ENCODE peak calls at places on chromosome 9, in six cellular contexts. F, S, Q, T, L and J are unnamed samples.

GRCh38 chr9:116895956-116896355 is 208.9 kb downstream of the TRIM32 start:
- DNase-seq in F (no peak), S (no peak), Q (no peak), T (no peak), L (no peak), J (no peak)

GRCh38 chr9:86353591-86354047 is 591 bp downstream of the TUT7 start:
- DNase-seq in F (peak), S (no peak), Q (no peak), T (no peak), L (no peak), J (no peak)

GRCh38 chr9:74887041-74887980 is at the start of gene TRPM6:
- DNase-seq in F (peak), S (peak), Q (peak), T (peak), L (peak), J (peak)

GRCh38 chr9:95516221-95516735 is 493 bp downstream of the PTCH1 start:
- DNase-seq in F (no peak), S (no peak), Q (peak), T (no peak), L (no peak), J (no peak)

GRCh38 chr9:130417602-130418001 is 27.2 kb upstream of the ASS1 start:
- DNase-seq in F (no peak), S (no peak), Q (no peak), T (peak), L (no peak), J (no peak)

GRCh38 chr9:114486205-114486963 is 18.9 kb downstream of the WHRN start:
- DNase-seq in F (no peak), S (peak), Q (peak), T (no peak), L (no peak), J (no peak)

GRCh38 chr9:95157491-95158151 is 159.9 kb downstream of the FANCC start:
- DNase-seq in F (peak), S (peak), Q (peak), T (no peak), L (peak), J (peak)

GRCh38 chr9:20948703-20949102 is 82.7 kb downstream of the HACD4 start:
- DNase-seq in F (no peak), S (no peak), Q (no peak), T (no peak), L (no peak), J (no peak)

GRCh38 chr9:84862786-84863185 is 193.3 kb downstream of the NTRK2 start:
- DNase-seq in F (peak), S (no peak), Q (peak), T (no peak), L (peak), J (peak)

GRCh38 chr9:98182889-98183599 is 9.4 kb downstream of the CORO2A start:
- DNase-seq in F (no peak), S (no peak), Q (no peak), T (peak), L (no peak), J (no peak)

GRCh38 chr9:110180713-110181434 is 27.1 kb downstream of the C9orf152 start:
- DNase-seq in F (no peak), S (peak), Q (peak), T (no peak), L (peak), J (peak)

GRCh38 chr9:34993502-34994428 is 4.2 kb downstream of the DNAJB5 start:
- DNase-seq in F (no peak), S (peak), Q (peak), T (no peak), L (no peak), J (peak)

GRCh38 chr9:134917431-134918373 is at the start of gene FCN1:
- DNase-seq in F (no peak), S (no peak), Q (no peak), T (no peak), L (no peak), J (no peak)

GRCh38 chr9:17531642-17532254 is 47.1 kb upstream of the SH3GL2 start:
- DNase-seq in F (no peak), S (peak), Q (peak), T (no peak), L (no peak), J (peak)

GRCh38 chr9:19689324-19690087 is 99.3 kb downstream of the SLC24A2 start:
- DNase-seq in F (no peak), S (peak), Q (no peak), T (no peak), L (no peak), J (peak)

GRCh38 chr9:114733814-114734213 is 51.8 kb upstream of the TEX48 start:
- DNase-seq in F (no peak), S (peak), Q (peak), T (no peak), L (no peak), J (no peak)

GRCh38 chr9:34957492-34958410 is at the start of gene PHF24:
- DNase-seq in F (no peak), S (no peak), Q (no peak), T (peak), L (no peak), J (no peak)

GRCh38 chr9:108271646-108272349 is 584.0 kb downstream of the ACTL7B start:
- DNase-seq in F (no peak), S (peak), Q (peak), T (no peak), L (peak), J (peak)

GRCh38 chr9:135220601-135221575 is 133.4 kb downstream of the OLFM1 start:
- DNase-seq in F (no peak), S (no peak), Q (no peak), T (peak), L (no peak), J (no peak)

GRCh38 chr9:101711330-101711941 is 27.0 kb downstream of the GRIN3A start:
- DNase-seq in F (no peak), S (no peak), Q (no peak), T (no peak), L (no peak), J (no peak)

GRCh38 chr9:134544388-134545212 is 97.0 kb upstream of the COL5A1 start:
- DNase-seq in F (peak), S (peak), Q (peak), T (peak), L (no peak), J (peak)

GRCh38 chr9:4359016-4359415 is 59.1 kb upstream of the GLIS3 start:
- DNase-seq in F (no peak), S (no peak), Q (no peak), T (no peak), L (no peak), J (no peak)

GRCh38 chr9:80097476-80097875 is 525.7 kb downstream of the TLE4 start:
- DNase-seq in F (no peak), S (no peak), Q (no peak), T (no peak), L (no peak), J (no peak)

GRCh38 chr9:73869261-73869660 is 627.9 kb upstream of the RORB start:
- DNase-seq in F (no peak), S (no peak), Q (peak), T (no peak), L (no peak), J (peak)

DNA sequence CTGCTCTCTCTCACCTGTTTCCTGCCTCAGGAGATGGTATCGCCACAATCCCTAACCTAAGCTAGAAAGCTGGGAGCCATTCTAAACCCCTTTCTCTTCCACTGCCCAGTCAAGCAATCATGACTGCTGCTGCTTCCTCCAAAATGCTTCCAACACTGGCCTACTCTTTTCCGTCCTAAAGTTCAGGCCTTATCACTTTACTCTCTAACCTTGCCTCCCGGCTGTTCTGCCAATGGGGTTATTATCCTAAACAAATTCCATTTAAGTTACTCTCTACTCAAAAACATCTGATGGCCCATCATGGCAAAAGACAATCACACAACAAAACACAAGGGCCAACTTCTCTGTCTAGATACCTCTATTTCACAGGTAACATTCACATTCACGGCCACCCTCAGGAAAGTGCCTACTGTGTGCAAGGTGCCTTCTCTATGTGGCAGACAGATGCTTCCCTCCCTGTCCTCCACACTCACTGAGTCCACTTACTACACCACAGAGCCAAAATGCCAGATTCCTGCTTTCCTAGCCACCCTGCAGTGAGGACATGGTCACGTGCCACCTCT is 168.0 kb downstream of the CDK5RAP2 start:
- DNase-seq in F (no peak), S (no peak), Q (no peak), T (no peak), L (no peak), J (no peak)
- H3K4me3 ChIP-seq in F (no peak), S (no peak), Q (no peak), T (no peak), L (no peak), J (no peak)

DNA sequence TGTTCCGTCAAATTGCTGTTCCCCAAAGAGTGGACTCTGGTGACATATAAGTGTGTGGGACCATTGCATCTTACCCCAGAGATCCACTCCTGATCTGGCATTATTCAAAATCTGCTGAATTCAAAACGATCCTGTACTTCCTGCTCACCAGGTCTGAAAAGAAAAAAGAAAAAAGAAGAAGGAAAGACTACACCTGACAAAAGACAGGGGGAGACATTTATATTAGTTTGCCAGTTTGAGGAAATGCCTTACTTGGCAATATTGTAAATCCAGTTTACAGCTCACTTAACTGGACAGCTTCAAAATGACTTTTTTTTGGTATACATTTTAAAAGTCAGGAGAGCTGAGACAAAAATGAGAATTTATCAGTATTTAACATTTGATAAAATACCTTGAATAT is 15.0 kb upstream of the GRHPR start:
- DNase-seq in F (no peak), S (no peak), Q (no peak), T (no peak), L (no peak), J (no peak)
- TF ChIP-seq CTCF in F (no peak), S (peak), Q (no peak), T (no peak), L (peak), J (peak)

DNA sequence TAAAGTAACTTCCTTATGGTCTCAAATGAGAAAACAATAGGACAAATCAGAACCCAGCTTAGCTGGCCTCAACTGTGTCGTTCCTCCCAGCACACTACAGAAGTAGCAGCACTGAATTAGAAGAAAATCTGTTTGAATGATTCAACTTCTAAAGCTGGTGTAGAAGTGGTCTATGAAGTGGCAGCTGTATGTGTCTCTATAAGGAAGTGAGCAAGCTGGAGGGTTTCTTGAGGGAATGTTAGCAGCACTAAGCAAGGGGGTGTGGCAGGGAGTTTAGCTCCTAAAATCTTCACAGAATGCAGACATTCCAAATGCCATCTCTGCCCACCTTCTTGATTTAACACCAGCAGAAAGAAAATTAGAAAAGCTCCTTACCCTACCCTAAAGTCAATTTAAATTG is 4.1 kb downstream of the KLF9 start:
- DNase-seq in F (no peak), S (peak), Q (peak), T (no peak), L (no peak), J (no peak)
- H3K4me3 ChIP-seq in F (peak), S (peak), Q (peak), T (peak), L (peak), J (peak)

GRCh38 chr9:128218518-128219389 is 15.6 kb downstream of the DNM1 start:
- DNase-seq in F (peak), S (peak), Q (peak), T (peak), L (no peak), J (peak)
- TF ChIP-seq CTCF in F (no peak), S (no peak), Q (no peak), T (no peak), L (no peak), J (no peak)

GRCh38 chr9:89999176-89999533 is 394.3 kb downstream of the GADD45G start:
- DNase-seq in F (peak), S (no peak), Q (no peak), T (peak), L (no peak), J (no peak)
- H3K4me3 ChIP-seq in F (no peak), S (no peak), Q (no peak), T (no peak), L (no peak), J (no peak)

DNA sequence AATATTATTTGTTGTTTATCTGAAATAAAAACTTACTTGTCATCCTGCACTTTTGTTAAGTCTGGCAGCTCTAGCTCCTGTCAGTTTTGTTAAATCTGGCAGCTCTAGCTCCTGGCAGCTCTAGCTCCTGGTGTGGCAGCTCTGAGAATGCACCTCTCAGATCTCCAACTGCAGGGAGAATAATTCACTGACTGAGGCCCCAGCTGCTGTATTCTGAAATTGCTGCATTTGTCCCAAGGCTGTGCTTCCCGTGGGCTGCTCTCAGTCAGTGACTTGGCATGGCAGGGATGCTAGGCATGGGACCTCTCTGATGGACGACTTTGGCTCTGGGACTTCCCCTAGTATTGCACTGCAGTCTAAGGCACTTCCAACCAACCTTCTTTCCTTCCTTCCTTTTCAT is 475.7 kb downstream of the CCDC171 start:
- DNase-seq in F (no peak), S (peak), Q (peak), T (no peak), L (no peak), J (no peak)
- TF ChIP-seq CTCF in F (no peak), S (no peak), Q (no peak), T (no peak), L (no peak), J (no peak)

GRCh38 chr9:15882328-15882727 is 329.5 kb downstream of the CCDC171 start:
- DNase-seq in F (no peak), S (no peak), Q (no peak), T (no peak), L (no peak), J (no peak)
- H3K4me3 ChIP-seq in F (no peak), S (no peak), Q (no peak), T (no peak), L (no peak), J (no peak)

DNA sequence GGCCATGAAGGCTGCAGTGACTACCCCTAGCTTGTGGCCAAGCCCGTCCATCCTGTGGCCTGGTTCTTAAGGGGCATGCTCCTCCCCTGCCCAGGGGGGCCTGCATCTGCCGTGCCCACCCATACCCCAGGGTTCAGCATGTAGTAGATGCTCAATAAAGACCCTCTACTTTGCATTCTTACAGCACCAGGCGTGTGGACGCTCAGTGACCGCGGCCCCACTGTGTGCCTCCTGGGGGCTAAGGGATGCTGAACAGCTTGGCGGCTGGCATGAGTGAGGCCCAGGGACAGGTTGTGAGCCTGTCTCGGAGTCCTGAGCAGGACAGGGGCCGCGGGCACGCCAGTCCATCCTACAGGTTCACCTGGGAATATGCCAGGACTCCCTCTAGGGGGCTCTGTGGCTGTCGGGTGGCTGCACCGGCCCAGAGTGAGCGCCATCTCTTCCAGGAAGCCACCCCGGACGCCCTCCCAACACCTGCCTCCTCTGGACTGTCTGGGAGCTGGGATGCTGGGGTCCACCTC is 9.1 kb downstream of the NOTCH1 start:
- DNase-seq in F (no peak), S (no peak), Q (no peak), T (no peak), L (no peak), J (no peak)
- TF ChIP-seq CTCF in F (no peak), S (no peak), Q (no peak), T (no peak), L (no peak), J (peak)